ENCODE peak calls at places on chromosomes 1 and 21, in six cellular contexts. Q is GM23338, B is neural progenitor cell, G is foreskin fibroblast, J is cardiac muscle cell, H is mesothelial cell of epicardium. V is an unnamed sample.

GRCh38 chr1:40760984-40761383 is 22.6 kb upstream of the KCNQ4 start:
- DNase-seq in Q (no peak), B (no peak), G (peak), J (peak), H (no peak), V (no peak)

GRCh38 chr1:47013239-47013638 is 10.2 kb upstream of the CYP4X1 start:
- DNase-seq in Q (no peak), B (no peak), G (no peak), J (peak), H (no peak), V (no peak)

GRCh38 chr1:217333939-217334338 is 297.0 kb downstream of the GPATCH2 start:
- DNase-seq in Q (peak), B (peak), G (no peak), J (peak), H (no peak), V (no peak)

GRCh38 chr21:33007747-33008146 is 18.0 kb upstream of the OLIG2 start:
- DNase-seq in Q (no peak), B (no peak), G (no peak), J (no peak), H (no peak), V (no peak)

GRCh38 chr1:151716771-151717631 is at the start of gene CELF3:
- DNase-seq in Q (peak), B (peak), G (no peak), J (peak), H (no peak), V (no peak)

GRCh38 chr1:152495066-152495675 is 15.4 kb upstream of the LCE5A start:
- DNase-seq in Q (peak), B (no peak), G (no peak), J (peak), H (no peak), V (no peak)

GRCh38 chr1:176032040-176032645 is 174.9 kb downstream of the COP1 start:
- DNase-seq in Q (no peak), B (no peak), G (no peak), J (no peak), H (no peak), V (no peak)

GRCh38 chr1:86542626-86543025 is 4.3 kb upstream of the CLCA4 start:
- DNase-seq in Q (no peak), B (no peak), G (peak), J (no peak), H (no peak), V (no peak)

GRCh38 chr1:186813420-186813819 is 15.3 kb upstream of the PLA2G4A start:
- DNase-seq in Q (peak), B (no peak), G (no peak), J (no peak), H (no peak), V (no peak)

GRCh38 chr1:19009882-19010321 is 53.4 kb upstream of the IFFO2 start:
- DNase-seq in Q (peak), B (peak), G (peak), J (peak), H (no peak), V (no peak)

GRCh38 chr1:109825774-109826173 is 62.1 kb upstream of the EPS8L3 start:
- DNase-seq in Q (no peak), B (no peak), G (no peak), J (peak), H (no peak), V (no peak)

GRCh38 chr1:209625205-209625549 is 27.0 kb downstream of the LAMB3 start:
- DNase-seq in Q (no peak), B (no peak), G (no peak), J (no peak), H (no peak), V (no peak)

GRCh38 chr1:226980565-226981385 is 40.7 kb downstream of the COQ8A start:
- DNase-seq in Q (no peak), B (no peak), G (no peak), J (no peak), H (no peak), V (no peak)

GRCh38 chr1:203340112-203340804 is 10.7 kb downstream of the FMOD start:
- DNase-seq in Q (peak), B (peak), G (peak), J (peak), H (peak), V (no peak)

GRCh38 chr1:201020647-201021332 is 2.7 kb downstream of the KIF21B start:
- DNase-seq in Q (peak), B (peak), G (no peak), J (peak), H (no peak), V (no peak)

GRCh38 chr1:199273837-199274379 is 635.1 kb downstream of the PTPRC start:
- DNase-seq in Q (no peak), B (no peak), G (peak), J (peak), H (no peak), V (no peak)

GRCh38 chr1:2313651-2314296 is 77.6 kb downstream of the MORN1 start:
- DNase-seq in Q (no peak), B (no peak), G (no peak), J (no peak), H (no peak), V (no peak)

GRCh38 chr1:2312589-2313301 is 78.6 kb downstream of the MORN1 start:
- DNase-seq in Q (no peak), B (no peak), G (no peak), J (no peak), H (no peak), V (no peak)

GRCh38 chr1:2312196-2312588 is 79.2 kb downstream of the MORN1 start:
- DNase-seq in Q (no peak), B (no peak), G (no peak), J (no peak), H (no peak), V (no peak)

GRCh38 chr1:2310332-2311183 is 80.8 kb downstream of the MORN1 start:
- DNase-seq in Q (no peak), B (no peak), G (no peak), J (no peak), H (no peak), V (no peak)

GRCh38 chr1:2311184-2312032 is 79.9 kb downstream of the MORN1 start:
- DNase-seq in Q (peak), B (peak), G (peak), J (peak), H (peak), V (no peak)
- TF ChIP-seq CTCF in Q (peak), B (peak), G (peak), J (peak), H (peak), V (no peak)

DNA sequence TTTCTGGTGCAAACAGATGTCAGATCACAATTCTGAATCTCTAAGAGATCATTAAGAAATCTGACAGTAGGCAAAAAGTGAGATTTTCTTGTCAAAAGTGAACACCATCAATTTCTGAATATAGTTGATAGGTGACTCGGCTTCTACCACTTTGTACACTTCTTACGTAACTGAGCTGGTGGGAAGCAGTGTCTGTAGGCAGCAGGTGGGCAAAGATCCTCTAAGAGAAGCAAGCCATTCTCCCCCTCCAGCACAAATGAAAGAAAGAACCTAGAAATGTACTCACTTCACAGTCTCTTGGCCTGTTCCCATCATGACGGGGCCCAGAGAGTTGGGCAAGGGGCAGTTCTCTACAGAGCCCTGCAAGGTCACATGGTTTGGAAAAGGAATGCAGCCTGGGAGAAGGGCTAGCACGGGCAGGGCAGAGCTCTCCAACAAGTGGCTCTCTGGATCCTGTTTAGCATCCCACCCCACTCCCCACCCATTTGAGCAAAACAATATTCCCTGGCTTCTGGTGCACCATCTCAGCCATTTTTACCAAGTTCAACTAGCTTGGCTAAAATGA is 412.6 kb downstream of the LTN1 start:
- DNase-seq in Q (peak), B (peak), G (no peak), J (peak), H (no peak), V (no peak)
- TF ChIP-seq CTCF in Q (no peak), B (no peak), G (no peak), J (no peak), H (no peak), V (no peak)

GRCh38 chr1:8572106-8572505 is 245.3 kb downstream of the RERE start:
- DNase-seq in Q (no peak), B (no peak), G (no peak), J (peak), H (no peak), V (no peak)

GRCh38 chr1:8569242-8569641 is 248.2 kb downstream of the RERE start:
- DNase-seq in Q (no peak), B (no peak), G (no peak), J (no peak), H (no peak), V (no peak)

GRCh38 chr1:8568837-8569236 is 248.6 kb downstream of the RERE start:
- DNase-seq in Q (no peak), B (no peak), G (no peak), J (no peak), H (no peak), V (no peak)

GRCh38 chr1:8570435-8570834 is 247.0 kb downstream of the RERE start:
- DNase-seq in Q (no peak), B (no peak), G (no peak), J (no peak), H (no peak), V (no peak)

DNA sequence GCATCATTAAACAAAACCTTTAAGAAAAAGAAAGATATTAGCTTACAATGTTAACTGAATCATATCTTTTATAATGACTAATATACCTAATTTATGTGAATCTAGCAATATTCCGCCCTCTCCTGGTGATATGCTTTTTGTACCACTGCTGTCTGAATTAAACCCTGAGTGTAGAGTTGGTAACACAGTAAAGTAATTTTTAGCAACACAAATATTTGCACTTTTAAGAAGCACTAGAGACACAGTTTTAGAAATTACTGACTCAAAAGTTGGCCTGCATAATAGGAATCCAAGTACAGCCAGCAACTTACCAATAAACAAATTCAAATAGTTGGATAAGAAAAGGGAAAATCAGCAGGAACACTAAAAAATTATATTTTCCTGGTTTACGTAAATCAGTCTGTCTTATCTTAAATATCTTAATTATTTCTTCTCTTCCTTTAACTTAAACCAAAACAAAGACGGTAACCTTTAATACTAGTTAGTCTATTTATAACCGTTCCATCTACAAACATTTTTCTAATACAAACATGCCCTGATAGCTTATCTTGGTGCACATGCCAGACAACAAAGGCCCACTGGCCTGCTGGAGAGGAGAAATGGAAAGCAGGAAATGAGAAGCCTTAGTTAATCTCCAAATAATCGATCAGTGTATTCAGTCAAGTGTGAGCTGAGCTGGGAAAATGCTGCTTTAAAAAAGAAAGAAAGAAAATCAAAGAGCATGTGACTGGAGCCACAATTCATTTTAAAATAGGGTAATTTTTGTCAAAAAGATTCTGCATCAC is 246.0 kb downstream of the RERE start:
- DNase-seq in Q (no peak), B (peak), G (peak), J (peak), H (no peak), V (no peak)
- TF ChIP-seq CTCF in Q (peak), B (peak), G (peak), J (peak), H (peak), V (no peak)

DNA sequence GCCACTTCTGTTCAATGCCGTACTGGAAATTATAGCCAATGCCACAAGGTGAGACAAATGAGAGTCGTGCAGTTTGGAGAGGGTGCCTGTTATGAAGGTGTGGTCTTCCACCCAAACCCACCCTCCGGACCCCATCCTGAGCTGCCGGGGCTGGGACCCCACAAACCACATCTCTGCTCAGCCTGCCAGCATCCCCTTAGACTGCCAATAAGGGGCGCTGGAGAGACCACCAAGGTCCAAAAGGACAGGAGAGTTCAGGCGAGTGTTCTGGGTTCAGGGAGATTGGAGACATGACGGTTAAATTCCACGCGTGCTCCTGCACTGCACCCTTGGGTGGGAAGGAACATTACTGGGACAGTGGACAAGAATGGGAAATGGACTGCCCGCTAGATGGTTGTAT is 48.7 kb upstream of the COL18A1 start:
- DNase-seq in Q (peak), B (no peak), G (no peak), J (no peak), H (no peak), V (no peak)
- TF ChIP-seq CTCF in Q (peak), B (peak), G (no peak), J (no peak), H (no peak), V (no peak)

V was measured in omental fat pad.